ENCODE peak calls at places on chromosomes 3 and 15, in seven cellular contexts. W is epithelial cell of esophagus; O is H9; H is GM23338; M is CD8-positive, alpha-beta T cell; Q is fibroblast of mammary gland; F is HFFc6. I is an unnamed sample.

GRCh38 chr15:74203914-74204431 is 1.4 kb upstream of the STRA6 start:
- DNase-seq in F (peak; percentile 56), W (no peak), H (peak; percentile 67), O (peak; percentile 69), Q (peak; percentile 72), M (no peak), I (no peak)

GRCh38 chr15:74573987-74574386 is 33.0 kb downstream of the ARID3B start:
- DNase-seq in H (no peak), F (no peak), W (peak; percentile 27), Q (peak; percentile 40), O (no peak), M (no peak), I (no peak)

GRCh38 chr3:44805960-44806359 is 44.4 kb downstream of the KIF15 start:
- DNase-seq in W (no peak), Q (no peak), M (no peak), O (no peak), F (no peak), H (peak; percentile 12), I (no peak)

GRCh38 chr3:182323898-182324297 is 469.4 kb upstream of the ATP11B start:
- DNase-seq in M (no peak), F (no peak), O (no peak), Q (no peak), H (no peak), W (no peak), I (no peak)

GRCh38 chr3:141275032-141275422 is 43.4 kb downstream of the PXYLP1 start:
- DNase-seq in F (peak; percentile 72), Q (peak; percentile 44), O (no peak), W (peak; percentile 88), H (no peak), M (no peak), I (peak; percentile 49)

GRCh38 chr3:49020335-49021212 is 1.3 kb upstream of the NDUFAF3 start:
- DNase-seq in F (no peak), Q (no peak), W (no peak), O (no peak), M (no peak), H (peak; percentile 66), I (peak; percentile 72)

GRCh38 chr15:51841401-51842040 is 12.1 kb downstream of the TMOD3 start:
- DNase-seq in W (no peak), H (no peak), Q (no peak), O (no peak), M (no peak), F (no peak), I (no peak)

GRCh38 chr3:43343185-43343584 is 56.8 kb downstream of the SNRK start:
- DNase-seq in H (no peak), F (no peak), W (no peak), O (no peak), M (no peak), Q (no peak), I (no peak)

GRCh38 chr3:21020681-21021080 is 730.3 kb downstream of the ZNF385D start:
- DNase-seq in W (peak; percentile 15), M (no peak), F (no peak), O (no peak), Q (no peak), H (no peak), I (no peak)

GRCh38 chr3:184711366-184712247 is at the start of gene MAGEF1:
- DNase-seq in Q (peak; percentile 62), M (peak; percentile 73), H (peak; percentile 95), O (peak; percentile 92), F (peak; percentile 73), W (peak; percentile 68), I (peak; percentile 91)

GRCh38 chr15:22989576-22990477 is 9.7 kb upstream of the CYFIP1 start:
- DNase-seq in W (peak; percentile 49), H (no peak), M (no peak), O (no peak), Q (no peak), F (no peak), I (no peak)

GRCh38 chr15:91942676-91943417 is 89.3 kb downstream of the SLCO3A1 start:
- DNase-seq in F (peak; percentile 64), W (peak; percentile 99), H (no peak), Q (peak; percentile 95), O (no peak), M (peak; percentile 32), I (no peak)

GRCh38 chr3:167467848-167468611 is 5.8 kb downstream of the SERPINI2 start:
- DNase-seq in M (no peak), F (no peak), O (no peak), Q (no peak), W (no peak), H (no peak), I (no peak)

GRCh38 chr3:8603115-8603710 is 41.4 kb downstream of the SSUH2 start:
- DNase-seq in F (no peak), H (no peak), Q (no peak), M (no peak), O (no peak), W (no peak), I (no peak)

GRCh38 chr3:37198996-37199395 is 24.6 kb upstream of the LRRFIP2 start:
- DNase-seq in O (no peak), H (no peak), Q (peak; percentile 70), W (peak; percentile 71), F (peak; percentile 22), M (no peak), I (no peak)

GRCh38 chr3:14228611-14229470 is 50.2 kb downstream of the LSM3 start:
- DNase-seq in F (peak; percentile 18), W (peak; percentile 22), M (no peak), Q (no peak), H (no peak), O (no peak), I (no peak)

GRCh38 chr15:43488790-43489585 is 4.0 kb downstream of the TP53BP1 start:
- DNase-seq in F (no peak), W (no peak), M (no peak), Q (no peak), H (no peak), O (no peak), I (no peak)

GRCh38 chr3:128322030-128323022 is 144.4 kb downstream of the DNAJB8 start:
- DNase-seq in M (peak; percentile 66), H (peak; percentile 79), Q (peak; percentile 50), O (peak; percentile 83), F (peak; percentile 42), W (peak; percentile 69), I (peak; percentile 60)

GRCh38 chr15:42042602-42043400 is 22.0 kb upstream of the PLA2G4E start:
- DNase-seq in M (no peak), O (no peak), F (no peak), W (no peak), H (no peak), Q (no peak), I (no peak)

GRCh38 chr15:36263666-36264065 is 315.8 kb upstream of the CDIN1 start:
- DNase-seq in W (no peak), Q (peak; percentile 23), H (no peak), O (no peak), F (no peak), M (no peak), I (no peak)

GRCh38 chr15:98904466-98905048 is 103.0 kb downstream of the PGPEP1L start:
- DNase-seq in F (peak; percentile 59), M (no peak), H (peak; percentile 70), Q (peak; percentile 80), W (peak; percentile 69), O (peak; percentile 58), I (peak; percentile 66)

GRCh38 chr3:14324224-14324944 is 78.0 kb upstream of the SLC6A6 start:
- DNase-seq in H (no peak), Q (no peak), W (peak; percentile 41), F (peak; percentile 7), O (no peak), M (no peak), I (no peak)

GRCh38 chr3:138125548-138126221 is 6.5 kb downstream of the A4GNT start:
- DNase-seq in M (no peak), F (peak; percentile 13), O (no peak), Q (peak; percentile 75), W (no peak), H (no peak), I (no peak)

GRCh38 chr15:40999190-40999589 is 45.9 kb downstream of the CHAC1 start:
- DNase-seq in Q (peak; percentile 85), H (no peak), F (peak; percentile 93), M (no peak), O (no peak), W (peak; percentile 97), I (no peak)

GRCh38 chr15:41727143-41727542 is 47.1 kb upstream of the MAPKBP1 start:
- DNase-seq in F (peak; percentile 5), O (no peak), M (no peak), H (no peak), Q (no peak), W (no peak), I (no peak)

GRCh38 chr3:11536132-11536935 is 107.4 kb downstream of the VGLL4 start:
- DNase-seq in Q (no peak), W (no peak), M (no peak), F (no peak), O (no peak), H (no peak), I (no peak)
- TF ChIP-seq CTCF in Q (no peak), W (no peak), M (no peak), F (no peak), O (peak; percentile 34), H (no peak), I (no peak)

DNA sequence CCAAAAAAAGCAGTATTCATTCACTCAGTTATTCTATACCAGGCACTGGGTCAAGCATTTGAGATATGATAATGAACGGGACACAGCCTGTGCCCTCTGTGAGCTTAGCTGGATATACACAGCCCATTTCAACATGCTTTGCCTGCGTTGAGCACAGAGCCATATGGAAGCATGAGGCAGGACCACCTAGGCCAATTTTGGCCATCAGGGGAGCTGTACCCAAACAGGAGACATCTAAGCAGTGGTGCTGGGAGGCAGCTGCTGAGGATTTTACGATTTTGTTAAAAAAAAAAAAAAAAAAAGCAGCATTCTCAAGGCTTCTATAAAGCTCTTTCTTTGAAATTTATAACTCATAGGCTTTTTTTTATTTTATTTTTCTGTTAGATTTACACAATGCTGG is 87.2 kb upstream of the SLC2A2 start:
- DNase-seq in Q (no peak), H (peak; percentile 76), O (peak; percentile 58), M (no peak), F (no peak), W (no peak), I (no peak)
- TF ChIP-seq CTCF in Q (peak; percentile 5), H (peak; percentile 58), O (peak; percentile 62), M (no peak), F (peak; percentile 34), W (no peak), I (no peak)

GRCh38 chr3:153439780-153440179 is 277.8 kb downstream of the RAP2B start:
- DNase-seq in H (peak; percentile 32), W (peak; percentile 9), F (no peak), O (no peak), Q (peak; percentile 15), M (no peak), I (no peak)
- TF ChIP-seq CTCF in H (no peak), W (peak; percentile 22), F (peak; percentile 64), O (no peak), Q (peak; percentile 24), M (no peak), I (no peak)

GRCh38 chr3:191441687-191442086 is 19.3 kb upstream of the PYDC2 start:
- DNase-seq in Q (no peak), O (no peak), M (no peak), F (no peak), W (no peak), H (no peak), I (no peak)

GRCh38 chr3:191440532-191440931 is 20.4 kb upstream of the PYDC2 start:
- DNase-seq in Q (no peak), W (no peak), F (no peak), H (no peak), M (no peak), O (no peak), I (no peak)

DNA sequence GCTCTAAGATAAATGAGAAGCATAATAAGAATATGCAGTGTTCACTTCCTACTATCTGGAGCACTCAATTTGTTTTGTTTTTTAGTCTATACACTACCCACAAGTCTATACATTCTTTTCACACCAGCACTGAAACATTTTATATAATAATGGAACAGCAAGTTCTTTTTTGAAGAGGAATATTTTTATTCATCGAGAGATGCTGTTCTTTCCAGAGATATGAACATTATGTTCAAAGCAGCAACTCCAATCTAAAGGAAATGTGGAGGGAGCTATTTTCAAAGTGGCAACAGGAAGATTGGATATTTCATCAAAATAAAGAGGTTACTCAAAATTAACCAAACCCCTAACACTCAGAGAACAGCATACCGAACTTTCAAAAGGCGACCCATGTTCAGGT is 16.4 kb upstream of the PYDC2 start:
- DNase-seq in H (no peak), F (no peak), O (no peak), W (no peak), Q (no peak), M (no peak), I (no peak)
- TF ChIP-seq CTCF in H (no peak), F (no peak), O (no peak), W (no peak), Q (no peak), M (no peak), I (no peak)